ENCODE peak calls at places on chromosome 6, in five cellular contexts. X is Peyer's patch; T is GM06990; A is AG04450; P is stimulated activated CD4-positive, alpha-beta T cell treated with anti-CD3 and anti-CD28 coated beads, Interleukin-1b, Interleukin-23, amount 100 ng/mL, for 24 hours. W is an unnamed sample.
A peak's percentile ranks its signal among the peaks of the same experiment; 100 is the strongest.

GRCh38 chr6:52538921-52539354 is 37.9 kb downstream of the TRAM2 start:
- DNase-seq in X (no peak), T (no peak), A (no peak), P (no peak), W (no peak)

GRCh38 chr6:52973013-52973412 is 22.1 kb downstream of the GSTA4 start:
- DNase-seq in X (no peak), T (no peak), A (no peak), P (no peak), W (no peak)

GRCh38 chr6:134176283-134176975 is 124.0 kb upstream of the SLC2A12 start:
- DNase-seq in X (peak; percentile 62), T (no peak), A (no peak), P (no peak), W (peak; percentile 43)

GRCh38 chr6:79607000-79607399 is 24.1 kb upstream of the SH3BGRL2 start:
- DNase-seq in X (no peak), T (no peak), A (no peak), P (no peak), W (no peak)

GRCh38 chr6:34230653-34231351 is 5.9 kb upstream of the HMGA1 start:
- DNase-seq in X (no peak), T (no peak), A (no peak), P (no peak), W (no peak)

GRCh38 chr6:56693246-56693607 is 50.5 kb upstream of the DST start:
- DNase-seq in X (peak; percentile 88), T (no peak), A (no peak), P (no peak), W (peak; percentile 76)

GRCh38 chr6:3628143-3628840 is 123.2 kb downstream of the PXDC1 start:
- DNase-seq in X (no peak), T (no peak), A (no peak), P (no peak), W (no peak)

GRCh38 chr6:40128149-40128548 is 193.9 kb upstream of the MOCS1 start:
- DNase-seq in X (no peak), T (no peak), A (no peak), P (no peak), W (no peak)

GRCh38 chr6:144555078-144555477 is 269.9 kb downstream of the UTRN start:
- DNase-seq in X (no peak), T (no peak), A (no peak), P (no peak), W (no peak)

GRCh38 chr6:168102093-168102985 is 23.3 kb upstream of the FRMD1 start:
- DNase-seq in X (no peak), T (no peak), A (no peak), P (no peak), W (peak; percentile 10)

GRCh38 chr6:134267917-134268361 is 50.0 kb downstream of the SGK1 start:
- DNase-seq in X (no peak), T (no peak), A (no peak), P (no peak), W (no peak)

GRCh38 chr6:20229881-20230280 is 17.6 kb upstream of the MBOAT1 start:
- DNase-seq in X (no peak), T (no peak), A (no peak), P (no peak), W (no peak)

GRCh38 chr6:89411019-89411268 is 1.1 kb downstream of the RRAGD start:
- DNase-seq in X (peak; percentile 54), T (no peak), A (no peak), P (no peak), W (peak; percentile 60)

GRCh38 chr6:55898342-55898741 is 23.0 kb upstream of the BMP5 start:
- DNase-seq in X (no peak), T (no peak), A (peak; percentile 36), P (no peak), W (no peak)

GRCh38 chr6:73774311-73774766 is 78.3 kb downstream of the CD109 start:
- DNase-seq in X (no peak), T (no peak), A (peak; percentile 56), P (no peak), W (no peak)

GRCh38 chr6:104414723-104415122 is 445.0 kb downstream of the HACE1 start:
- DNase-seq in X (no peak), T (no peak), A (no peak), P (no peak), W (no peak)

GRCh38 chr6:48535569-48535968 is 424.6 kb upstream of the PTCHD4 start:
- DNase-seq in X (no peak), T (no peak), A (no peak), P (no peak), W (no peak)

GRCh38 chr6:55562318-55562717 is 16.7 kb downstream of the HMGCLL1 start:
- DNase-seq in X (no peak), T (no peak), A (no peak), P (no peak), W (no peak)

GRCh38 chr6:56709650-56710049 is 67.0 kb upstream of the DST start:
- DNase-seq in X (no peak), T (no peak), A (no peak), P (no peak), W (no peak)

GRCh38 chr6:26187981-26188635 is 100.9 kb downstream of the HFE start:
- DNase-seq in X (peak; percentile 68), T (no peak), A (no peak), P (no peak), W (peak; percentile 66)

GRCh38 chr6:91142154-91142553 is 555.3 kb upstream of the MAP3K7 start:
- DNase-seq in X (no peak), T (no peak), A (no peak), P (no peak), W (no peak)

GRCh38 chr6:24882295-24882694 is 53.5 kb downstream of the RIPOR2 start:
- DNase-seq in X (no peak), T (no peak), A (peak; percentile 26), P (no peak), W (no peak)

GRCh38 chr6:131400782-131401496 is 172.1 kb upstream of the ARG1 start:
- DNase-seq in X (no peak), T (no peak), A (no peak), P (no peak), W (no peak)

GRCh38 chr6:3162067-3162497 is 4.7 kb upstream of the TUBB2A start:
- DNase-seq in X (no peak), T (no peak), A (no peak), P (no peak), W (peak; percentile 50)

GRCh38 chr6:26217714-26218075 is 130.5 kb downstream of the HFE start:
- DNase-seq in X (no peak), T (peak; percentile 48), A (no peak), P (no peak), W (peak; percentile 70)

GRCh38 chr6:136350914-136351313 is 61.3 kb upstream of the BCLAF1 start:
- DNase-seq in X (no peak), T (no peak), A (no peak), P (no peak), W (no peak)

GRCh38 chr6:11729083-11729482 is 49.5 kb downstream of the ADTRP start:
- DNase-seq in X (no peak), T (no peak), A (no peak), P (no peak), W (no peak)

GRCh38 chr6:37426945-37427510 is 6.0 kb upstream of the CMTR1 start:
- DNase-seq in X (no peak), T (no peak), A (no peak), P (no peak), W (no peak)

GRCh38 chr6:152244998-152245630 is 392.0 kb downstream of the SYNE1 start:
- DNase-seq in X (no peak), T (no peak), A (no peak), P (no peak), W (no peak)

GRCh38 chr6:25279748-25280616 is 808 bp downstream of the CARMIL1 start:
- DNase-seq in X (peak; percentile 65), T (peak; percentile 4), A (no peak), P (no peak), W (no peak)

GRCh38 chr6:99802396-99803031 is 191.5 kb downstream of the MCHR2 start:
- DNase-seq in X (no peak), T (no peak), A (no peak), P (no peak), W (no peak)

GRCh38 chr6:158560787-158561246 is 926 bp downstream of the TMEM181 start:
- DNase-seq in X (peak; percentile 64), T (peak; percentile 40), A (no peak), P (no peak), W (no peak)

GRCh38 chr6:24858154-24858801 is 59.6 kb upstream of the ARMH2 start:
- DNase-seq in X (peak; percentile 77), T (peak; percentile 61), A (no peak), P (no peak), W (no peak)

GRCh38 chr6:149081281-149081680 is 236.2 kb upstream of the TAB2 start:
- DNase-seq in X (no peak), T (no peak), A (no peak), P (no peak), W (no peak)

GRCh38 chr6:140956567-140957306 is 1176.0 kb upstream of the GJE1 start:
- DNase-seq in X (no peak), T (no peak), A (no peak), P (no peak), W (peak; percentile 40)

W was measured in cerebellar cortex.